ENCODE peak calls at places on chromosomes 16 and 17, in four cellular contexts. T, J, W and O are unnamed samples.
A peak's percentile ranks its signal among the peaks of the same experiment; 100 is the strongest.

GRCh38 chr17:39062846-39063680 is 88.4 kb downstream of the PLXDC1 start:
- DNase-seq in T (peak; percentile 39), J (no peak), W (no peak), O (no peak)

GRCh38 chr17:36183001-36183810 is 6.8 kb upstream of the TBC1D3B start:
- DNase-seq in T (peak; percentile 24), J (peak; percentile 51), W (no peak), O (peak; percentile 94)

GRCh38 chr16:1331712-1332617 is 1.5 kb upstream of the BAIAP3 start:
- DNase-seq in T (peak; percentile 84), J (peak; percentile 89), W (no peak), O (no peak)

GRCh38 chr16:47065766-47066688 is 77.7 kb downstream of the NETO2 start:
- DNase-seq in T (no peak), J (no peak), W (no peak), O (peak; percentile 64)

GRCh38 chr16:11692651-11693050 is 24.4 kb downstream of the SNN start:
- DNase-seq in T (no peak), J (no peak), W (no peak), O (peak; percentile 66)

GRCh38 chr17:16304832-16305231 is 48.4 kb downstream of the CENPV start:
- DNase-seq in T (peak; percentile 42), J (peak; percentile 23), W (no peak), O (no peak)

GRCh38 chr17:30449480-30449879 is 27.7 kb upstream of the GOSR1 start:
- DNase-seq in T (peak; percentile 21), J (no peak), W (no peak), O (no peak)

GRCh38 chr16:69195371-69196029 is 8.5 kb downstream of the SNTB2 start:
- DNase-seq in T (no peak), J (no peak), W (no peak), O (no peak)

GRCh38 chr17:18161226-18162094 is 22.2 kb upstream of the ALKBH5 start:
- DNase-seq in T (no peak), J (no peak), W (no peak), O (no peak)

GRCh38 chr17:50051082-50051576 is 4.8 kb upstream of the ITGA3 start:
- DNase-seq in T (peak; percentile 89), J (no peak), W (no peak), O (no peak)

GRCh38 chr17:72492941-72493340 is 372.1 kb downstream of the SOX9 start:
- DNase-seq in T (no peak), J (no peak), W (no peak), O (no peak)

GRCh38 chr16:55503726-55504553 is 4.9 kb upstream of the LPCAT2 start:
- DNase-seq in T (no peak), J (no peak), W (no peak), O (no peak)

GRCh38 chr16:27355610-27356009 is 41.8 kb downstream of the IL4R start:
- DNase-seq in T (peak; percentile 71), J (no peak), W (no peak), O (no peak)

GRCh38 chr17:49787932-49788442 is 494 bp upstream of the KAT7 start:
- DNase-seq in T (no peak), J (no peak), W (no peak), O (no peak)

GRCh38 chr16:28534542-28535373 is 4.0 kb downstream of the NUPR1 start:
- DNase-seq in T (peak; percentile 62), J (no peak), W (no peak), O (no peak)

GRCh38 chr16:68993885-68994284 is 111.6 kb upstream of the HAS3 start:
- DNase-seq in T (peak; percentile 95), J (no peak), W (no peak), O (no peak)

GRCh38 chr16:23905027-23905426 is 69.2 kb downstream of the PRKCB start:
- DNase-seq in T (peak; percentile 33), J (no peak), W (no peak), O (peak; percentile 88)

GRCh38 chr16:70577256-70577698 is 53.7 kb downstream of the SF3B3 start:
- DNase-seq in T (peak; percentile 61), J (no peak), W (no peak), O (no peak)

GRCh38 chr17:57586099-57586702 is 158.9 kb downstream of the CCDC182 start:
- DNase-seq in T (no peak), J (no peak), W (no peak), O (no peak)

GRCh38 chr17:75996665-75997590 is 3.7 kb upstream of the CDK3 start:
- DNase-seq in T (peak; percentile 44), J (peak; percentile 51), W (no peak), O (no peak)

GRCh38 chr17:50056961-50057330 is 1.0 kb downstream of the ITGA3 start:
- DNase-seq in T (peak; percentile 62), J (no peak), W (no peak), O (no peak)

GRCh38 chr17:27502526-27503324 is 46.5 kb downstream of the KSR1 start:
- DNase-seq in T (peak; percentile 81), J (no peak), W (no peak), O (no peak)

GRCh38 chr16:86245895-86246294 is 264.4 kb upstream of the FOXF1 start:
- DNase-seq in T (no peak), J (no peak), W (no peak), O (peak; percentile 54)

GRCh38 chr16:1098266-1098991 is 2.4 kb upstream of the C1QTNF8 start:
- DNase-seq in T (no peak), J (no peak), W (no peak), O (no peak)

GRCh38 chr17:17466511-17466910 is 10.3 kb upstream of the MED9 start:
- DNase-seq in T (no peak), J (no peak), W (no peak), O (no peak)

GRCh38 chr16:49749816-49750215 is 106.1 kb downstream of the ZNF423 start:
- DNase-seq in T (no peak), J (no peak), W (no peak), O (no peak)

GRCh38 chr16:49748322-49748721 is 107.6 kb downstream of the ZNF423 start:
- DNase-seq in T (peak; percentile 58), J (no peak), W (no peak), O (no peak)

GRCh38 chr16:49747654-49748053 is 108.3 kb downstream of the ZNF423 start:
- DNase-seq in T (no peak), J (no peak), W (no peak), O (no peak)

GRCh38 chr16:49754495-49755290 is 101.2 kb downstream of the ZNF423 start:
- DNase-seq in T (peak; percentile 63), J (no peak), W (no peak), O (no peak)

GRCh38 chr16:49750341-49751011 is 105.4 kb downstream of the ZNF423 start:
- DNase-seq in T (peak; percentile 39), J (no peak), W (no peak), O (no peak)
- TF ChIP-seq CTCF in T (no peak), J (no peak), W (no peak), O (no peak)

GRCh38 chr17:79188048-79188447 is 113.4 kb downstream of the ENGASE start:
- DNase-seq in T (peak; percentile 10), J (peak; percentile 59), W (no peak), O (no peak)
- TF ChIP-seq CTCF in T (peak; percentile 64), J (peak; percentile 71), W (no peak), O (peak; percentile 52)

GRCh38 chr17:33196883-33197282 is 96.2 kb downstream of the ASIC2 start:
- DNase-seq in T (no peak), J (no peak), W (no peak), O (no peak)
- TF ChIP-seq CTCF in T (no peak), J (no peak), W (no peak), O (no peak)

GRCh38 chr17:8156174-8156992 is 4.2 kb upstream of the PER1 start:
- DNase-seq in T (peak; percentile 100), J (peak; percentile 99), W (peak; percentile 100), O (peak; percentile 100)
- TF ChIP-seq CTCF in T (no peak), J (no peak), W (no peak), O (peak; percentile 8)

GRCh38 chr17:63716426-63716825 is 16.5 kb upstream of the LIMD2 start:
- DNase-seq in T (no peak), J (no peak), W (no peak), O (no peak)

GRCh38 chr17:63709110-63709509 is 9.2 kb upstream of the LIMD2 start:
- DNase-seq in T (no peak), J (no peak), W (no peak), O (no peak)

GRCh38 chr17:63718981-63719380 is 19.1 kb upstream of the LIMD2 start:
- DNase-seq in T (peak; percentile 31), J (no peak), W (no peak), O (no peak)

GRCh38 chr17:63714550-63715277 is 14.8 kb upstream of the LIMD2 start:
- DNase-seq in T (peak; percentile 62), J (no peak), W (no peak), O (no peak)
- TF ChIP-seq CTCF in T (no peak), J (no peak), W (no peak), O (no peak)

GRCh38 chr16:16062023-16062932 is 112.9 kb downstream of the ABCC1 start:
- DNase-seq in T (no peak), J (no peak), W (no peak), O (no peak)
- TF ChIP-seq CTCF in T (no peak), J (no peak), W (no peak), O (no peak)

DNA sequence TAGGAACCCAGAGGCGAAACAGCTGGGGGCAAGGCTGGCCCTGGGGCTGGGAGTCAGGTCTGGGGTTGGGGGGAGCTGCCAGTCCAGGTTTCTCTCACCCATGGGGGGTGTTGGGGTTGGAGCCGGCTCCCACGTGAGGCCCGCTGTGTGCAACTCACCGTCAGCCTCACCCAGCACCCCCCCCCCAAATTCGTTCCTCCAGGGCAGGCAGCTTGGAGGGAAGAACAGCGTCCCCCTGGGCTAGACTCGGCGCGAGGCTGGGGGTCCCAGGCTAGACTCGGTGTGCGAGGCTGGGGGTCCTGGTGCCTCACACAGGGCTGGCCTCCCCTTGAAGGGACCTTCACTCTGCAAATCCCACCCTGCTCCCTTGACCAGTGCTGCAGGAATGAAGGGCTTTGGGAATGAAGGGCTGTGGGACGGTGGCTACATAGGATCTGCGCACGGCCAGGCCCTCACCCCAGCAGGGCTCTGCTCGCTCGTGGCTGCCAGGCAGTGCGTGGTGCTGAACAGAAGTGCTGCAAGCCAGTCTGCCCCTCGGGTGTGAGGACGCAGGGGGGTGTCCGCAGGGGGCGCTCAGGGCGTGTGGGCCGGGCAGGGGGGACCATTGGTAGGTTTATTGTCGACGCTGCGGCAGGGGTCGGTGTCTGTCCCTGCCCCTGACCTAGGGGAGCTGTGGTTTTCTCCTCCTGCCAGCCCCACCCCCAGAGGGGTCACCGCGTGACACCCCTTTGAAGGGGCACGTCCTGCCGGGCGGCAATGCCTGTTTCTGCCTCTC is 74.7 kb downstream of the KLHDC4 start:
- DNase-seq in T (no peak), J (no peak), W (no peak), O (no peak)
- TF ChIP-seq CTCF in T (no peak), J (no peak), W (no peak), O (no peak)

GRCh38 chr17:4988168-4988567 is 693 bp upstream of the CAMTA2 start:
- DNase-seq in T (no peak), J (peak; percentile 64), W (no peak), O (no peak)
- TF ChIP-seq CTCF in T (no peak), J (no peak), W (no peak), O (no peak)

GRCh38 chr16:50244504-50245416 is 21.6 kb upstream of the ADCY7 start:
- DNase-seq in T (no peak), J (no peak), W (no peak), O (peak; percentile 78)
- TF ChIP-seq CTCF in T (no peak), J (no peak), W (no peak), O (no peak)